ENCODE peak calls at places on chromosomes 2 and 18, in six cellular contexts. L is GM04504; V is NCI-H2029; S is stimulated activated CD8-positive, alpha-beta memory T cell treated with anti-CD3 and anti-CD28 coated beads, Interleukin-4, amount 100 ng/mL, for 1 hour; P is spleen; M is IMR-90. X is an unnamed sample.

GRCh38 chr18:48992791-48993555 is 42.2 kb upstream of the SMAD7 start:
- DNase-seq in L (no peak), V (no peak), S (no peak), P (peak; percentile 84), M (no peak), X (peak; percentile 29)

GRCh38 chr2:240946046-240946445 is 39.9 kb downstream of the CROCC2 start:
- DNase-seq in L (no peak), V (no peak), S (no peak), P (peak; percentile 44), M (no peak), X (no peak)

GRCh38 chr2:72007402-72007801 is 140.3 kb downstream of the CYP26B1 start:
- DNase-seq in L (no peak), V (no peak), S (no peak), P (no peak), M (no peak), X (no peak)

GRCh38 chr2:21372654-21373053 is 248.9 kb downstream of the TDRD15 start:
- DNase-seq in L (no peak), V (no peak), S (no peak), P (no peak), M (peak; percentile 50), X (peak; percentile 30)

GRCh38 chr2:96093528-96093927 is 22.8 kb downstream of the ADRA2B start:
- DNase-seq in L (no peak), V (no peak), S (no peak), P (no peak), M (no peak), X (no peak)

GRCh38 chr2:46878886-46879285 is 36.7 kb downstream of the MCFD2 start:
- DNase-seq in L (no peak), V (peak; percentile 6), S (no peak), P (no peak), M (peak; percentile 84), X (no peak)

GRCh38 chr2:9234680-9235387 is 28.2 kb downstream of the ASAP2 start:
- DNase-seq in L (no peak), V (no peak), S (no peak), P (no peak), M (peak; percentile 95), X (peak; percentile 99)

GRCh38 chr18:48923746-48924580 is 26.8 kb downstream of the SMAD7 start:
- DNase-seq in L (peak; percentile 61), V (no peak), S (no peak), P (peak; percentile 83), M (peak; percentile 69), X (peak; percentile 53)

GRCh38 chr2:171878481-171878993 is 15.5 kb downstream of the SLC25A12 start:
- DNase-seq in L (peak; percentile 48), V (peak; percentile 76), S (no peak), P (no peak), M (peak; percentile 73), X (no peak)

GRCh38 chr2:99926986-99927385 is 215.4 kb downstream of the AFF3 start:
- DNase-seq in L (no peak), V (no peak), S (no peak), P (no peak), M (peak; percentile 87), X (no peak)

GRCh38 chr2:196914867-196915465 is 11.5 kb downstream of the PGAP1 start:
- DNase-seq in L (no peak), V (no peak), S (no peak), P (no peak), M (no peak), X (no peak)

GRCh38 chr2:219748673-219749570 is 121.5 kb downstream of the SLC4A3 start:
- DNase-seq in L (no peak), V (no peak), S (no peak), P (no peak), M (no peak), X (no peak)

GRCh38 chr2:176461098-176461497 is 191.9 kb downstream of the MTX2 start:
- DNase-seq in L (no peak), V (no peak), S (no peak), P (no peak), M (peak; percentile 21), X (no peak)

GRCh38 chr2:67895171-67895941 is 167.4 kb downstream of the C1D start:
- DNase-seq in L (no peak), V (peak; percentile 22), S (no peak), P (no peak), M (no peak), X (peak; percentile 59)

GRCh38 chr2:102279391-102279735 is 32.0 kb upstream of the IL1RL1 start:
- DNase-seq in L (no peak), V (no peak), S (no peak), P (no peak), M (no peak), X (no peak)

GRCh38 chr2:181658444-181658843 is 1.5 kb upstream of the CERKL start:
- DNase-seq in L (no peak), V (no peak), S (no peak), P (no peak), M (no peak), X (no peak)

GRCh38 chr18:67875936-67876335 is 359.4 kb upstream of the DSEL start:
- DNase-seq in L (no peak), V (no peak), S (no peak), P (no peak), M (peak; percentile 45), X (peak; percentile 1)

GRCh38 chr2:186101603-186102002 is 363.0 kb downstream of the FSIP2 start:
- DNase-seq in L (no peak), V (no peak), S (no peak), P (no peak), M (no peak), X (no peak)

GRCh38 chr2:8525582-8526402 is 156.1 kb upstream of the ID2 start:
- DNase-seq in L (no peak), V (peak; percentile 98), S (no peak), P (peak; percentile 90), M (peak; percentile 12), X (peak; percentile 88)

GRCh38 chr2:63058149-63058741 is 7.6 kb downstream of the OTX1 start:
- DNase-seq in L (no peak), V (no peak), S (no peak), P (no peak), M (peak; percentile 12), X (no peak)

GRCh38 chr2:120985174-120985996 is 249.7 kb downstream of the GLI2 start:
- DNase-seq in L (no peak), V (no peak), S (no peak), P (peak; percentile 69), M (no peak), X (no peak)

GRCh38 chr18:56992777-56993176 is 154.1 kb upstream of the BOD1L2 start:
- DNase-seq in L (no peak), V (no peak), S (no peak), P (no peak), M (peak; percentile 35), X (no peak)

GRCh38 chr18:61855127-61855991 is 37.4 kb downstream of the RNF152 start:
- DNase-seq in L (no peak), V (no peak), S (no peak), P (no peak), M (no peak), X (no peak)

GRCh38 chr2:5692561-5693287 is 540 bp downstream of the SOX11 start:
- DNase-seq in L (no peak), V (no peak), S (no peak), P (peak; percentile 69), M (peak; percentile 44), X (no peak)